ENCODE peak calls at places on chromosomes 4 and X, in seven cellular contexts. C is psoas muscle; L is nucleus accumbens; U is activated CD8-positive, alpha-beta memory T cell treated with anti-CD3 and anti-CD28 coated beads for 4 hours; K is NCI-H748 treated with DMSO at 0.1 percent for 48 hours; N is A549; D is fibroblast of mammary gland. W is an unnamed sample.

GRCh38 chrX:24902808-24903207 is 113.0 kb downstream of the ARX start:
- DNase-seq in C (no peak), L (no peak), U (no peak), K (no peak), N (no peak), D (peak), W (no peak)

GRCh38 chr4:165440415-165440882 is 61.6 kb downstream of the CPE start:
- DNase-seq in C (no peak), L (no peak), U (no peak), K (no peak), N (peak), D (peak), W (no peak)

GRCh38 chrX:80747832-80748231 is 61.8 kb downstream of the BRWD3 start:
- DNase-seq in C (no peak), L (no peak), U (no peak), K (no peak), N (no peak), D (peak), W (no peak)

GRCh38 chr4:142473218-142473959 is 372.7 kb downstream of the INPP4B start:
- DNase-seq in C (peak), L (no peak), U (no peak), K (no peak), N (peak), D (peak), W (no peak)

GRCh38 chrX:338836-339400 is 20.3 kb upstream of the GTPBP6 start:
- DNase-seq in C (peak), L (no peak), U (no peak), K (no peak), N (no peak), D (no peak), W (no peak)

GRCh38 chr4:109998867-109999303 is 86.2 kb downstream of the EGF start:
- DNase-seq in C (no peak), L (no peak), U (no peak), K (peak), N (peak), D (peak), W (no peak)

GRCh38 chr4:14607578-14607977 is 394.7 kb upstream of the CPEB2 start:
- DNase-seq in C (no peak), L (no peak), U (no peak), K (no peak), N (no peak), D (peak), W (no peak)

GRCh38 chr4:7622371-7622770 is 187.6 kb upstream of the PSAPL1 start:
- DNase-seq in C (no peak), L (no peak), U (no peak), K (no peak), N (no peak), D (no peak), W (no peak)

GRCh38 chr4:8200302-8200975 is 1.3 kb downstream of the SH3TC1 start:
- DNase-seq in C (peak), L (no peak), U (no peak), K (no peak), N (no peak), D (peak), W (no peak)

GRCh38 chr4:185359767-185360446 is 35.8 kb downstream of the LRP2BP start:
- DNase-seq in C (no peak), L (no peak), U (no peak), K (no peak), N (no peak), D (peak), W (no peak)

GRCh38 chr4:184854673-184855072 is 28.9 kb upstream of the ACSL1 start:
- DNase-seq in C (no peak), L (no peak), U (no peak), K (no peak), N (no peak), D (no peak), W (no peak)

GRCh38 chrX:39577976-39578962 is 519.5 kb downstream of the BCOR start:
- DNase-seq in C (peak), L (no peak), U (no peak), K (no peak), N (no peak), D (no peak), W (no peak)

GRCh38 chr4:41751325-41752061 is 3.0 kb upstream of the PHOX2B start:
- DNase-seq in C (no peak), L (no peak), U (no peak), K (no peak), N (no peak), D (no peak), W (no peak)

GRCh38 chr4:152556283-152556682 is 20.4 kb upstream of the FBXW7 start:
- DNase-seq in C (no peak), L (no peak), U (no peak), K (no peak), N (no peak), D (no peak), W (no peak)

GRCh38 chrX:57821703-57822375 is 88.4 kb downstream of the ZXDA start:
- DNase-seq in C (no peak), L (peak), U (no peak), K (peak), N (peak), D (peak), W (peak)

GRCh38 chrX:137194164-137194563 is 160.4 kb upstream of the GPR101 start:
- DNase-seq in C (no peak), L (no peak), U (no peak), K (peak), N (peak), D (peak), W (peak)

GRCh38 chr4:89837385-89837995 is 529 bp upstream of the SNCA start:
- DNase-seq in C (no peak), L (no peak), U (no peak), K (no peak), N (peak), D (peak), W (peak)

GRCh38 chr4:25913056-25913850 is 767 bp upstream of the SMIM20 start:
- DNase-seq in C (peak), L (no peak), U (no peak), K (no peak), N (no peak), D (peak), W (peak)

GRCh38 chr4:90074322-90074886 is 52.8 kb upstream of the CCSER1 start:
- DNase-seq in C (no peak), L (no peak), U (no peak), K (no peak), N (no peak), D (no peak), W (no peak)

GRCh38 chr4:103451341-103451740 is 253.2 kb upstream of the CENPE start:
- DNase-seq in C (no peak), L (no peak), U (no peak), K (no peak), N (no peak), D (no peak), W (no peak)

GRCh38 chr4:22733816-22734215 is 41.1 kb downstream of the GBA3 start:
- DNase-seq in C (no peak), L (no peak), U (no peak), K (no peak), N (no peak), D (no peak), W (no peak)

GRCh38 chr4:10611673-10612072 is 72.9 kb downstream of the CLNK start:
- DNase-seq in C (no peak), L (no peak), U (no peak), K (no peak), N (peak), D (peak), W (no peak)

GRCh38 chr4:112031712-112032328 is 113.4 kb upstream of the FAM241A start:
- DNase-seq in C (no peak), L (no peak), U (no peak), K (no peak), N (peak), D (peak), W (no peak)

GRCh38 chr4:149522031-149522430 is 293.6 kb downstream of the IQCM start:
- DNase-seq in C (no peak), L (no peak), U (no peak), K (no peak), N (no peak), D (no peak), W (no peak)